ENCODE peak calls at places on chromosome 11, in six cellular contexts. V is GF-D8, D is GM23338, M is colonic mucosa, F is cerebellum, Z is left ventricle myocardium superior. A is an unnamed sample.

GRCh38 chr11:13316528-13316961 is 39.0 kb downstream of the BMAL1 start:
- DNase-seq in M (no peak), D (no peak), F (no peak), Z (peak), V (no peak), A (peak)

GRCh38 chr11:5550440-5551095 is 2.2 kb upstream of the OR52H1 start:
- DNase-seq in D (no peak), V (no peak), F (no peak), Z (no peak), M (no peak), A (peak)

GRCh38 chr11:64888761-64889511 is 10.5 kb upstream of the EHD1 start:
- DNase-seq in M (peak), Z (no peak), D (no peak), V (no peak), F (no peak), A (no peak)

GRCh38 chr11:46492540-46492939 is 101.0 kb upstream of the CHRM4 start:
- DNase-seq in Z (no peak), D (no peak), M (peak), V (no peak), F (no peak), A (no peak)

GRCh38 chr11:65865550-65866172 is 5.4 kb downstream of the MUS81 start:
- DNase-seq in V (no peak), D (no peak), M (no peak), Z (peak), F (no peak), A (no peak)

GRCh38 chr11:122362381-122362780 is 246.4 kb upstream of the BLID start:
- DNase-seq in M (no peak), D (no peak), F (no peak), V (no peak), Z (no peak), A (peak)

GRCh38 chr11:132158696-132159095 is 788.3 kb downstream of the NTM start:
- DNase-seq in Z (no peak), V (no peak), F (peak), D (no peak), M (no peak), A (peak)

GRCh38 chr11:65719887-65720236 is 736 bp downstream of the RNASEH2C start:
- DNase-seq in D (no peak), Z (peak), F (no peak), M (no peak), V (no peak), A (peak)

GRCh38 chr11:109426442-109426841 is 4.5 kb downstream of the C11orf87 start:
- DNase-seq in D (peak), F (no peak), M (no peak), Z (no peak), V (no peak), A (peak)

GRCh38 chr11:87445002-87445401 is 407.3 kb downstream of the TMEM135 start:
- DNase-seq in D (no peak), Z (no peak), V (no peak), M (no peak), F (no peak), A (no peak)

GRCh38 chr11:88523362-88524028 is 186.0 kb upstream of the CTSC start:
- DNase-seq in F (no peak), M (no peak), Z (no peak), V (no peak), D (no peak), A (peak)

GRCh38 chr11:3840870-3841425 is at the start of gene RHOG:
- DNase-seq in M (peak), F (peak), V (no peak), D (peak), Z (peak), A (peak)

GRCh38 chr11:116148056-116148455 is 624.7 kb downstream of the BUD13 start:
- DNase-seq in Z (no peak), M (no peak), D (peak), F (no peak), V (no peak), A (no peak)

GRCh38 chr11:61955031-61955415 is 4.9 kb downstream of the BEST1 start:
- DNase-seq in D (peak), Z (peak), F (no peak), M (peak), V (peak), A (peak)

GRCh38 chr11:22558638-22559037 is 67.0 kb downstream of the FANCF start:
- DNase-seq in D (no peak), F (no peak), V (no peak), Z (no peak), M (no peak), A (no peak)

GRCh38 chr11:96234866-96235441 is 108.0 kb downstream of the MAML2 start:
- DNase-seq in M (no peak), F (no peak), Z (no peak), V (no peak), D (no peak), A (no peak)

GRCh38 chr11:128448487-128448886 is 138.9 kb downstream of the ETS1 start:
- DNase-seq in V (no peak), Z (no peak), F (no peak), D (peak), M (peak), A (peak)

GRCh38 chr11:116035972-116036371 is 531.8 kb upstream of the CADM1 start:
- DNase-seq in V (no peak), Z (no peak), D (peak), M (no peak), F (no peak), A (no peak)

GRCh38 chr11:106156290-106156937 is 79.0 kb downstream of the AASDHPPT start:
- DNase-seq in F (peak), Z (no peak), V (peak), D (peak), M (peak), A (peak)

A was measured in bronchial epithelial cell.